ENCODE peak calls at places on chromosome 12, in four cellular contexts. H, J, X and D are unnamed samples.

GRCh38 chr12:28057856-28058615 is 85.5 kb upstream of the PTHLH start:
- DNase-seq in H (no peak), J (no peak), X (no peak), D (peak; percentile 42)

GRCh38 chr12:53078425-53079225 is 565 bp downstream of the SPRYD3 start:
- DNase-seq in H (no peak), J (no peak), X (no peak), D (no peak)

GRCh38 chr12:45988259-45988658 is 2.1 kb downstream of the SCAF11 start:
- DNase-seq in H (no peak), J (no peak), X (peak; percentile 17), D (peak; percentile 43)

GRCh38 chr12:118377005-118377890 is 893 bp downstream of the SUDS3 start:
- DNase-seq in H (no peak), J (no peak), X (no peak), D (no peak)

GRCh38 chr12:109637341-109637740 is 63.7 kb downstream of the MVK start:
- DNase-seq in H (no peak), J (no peak), X (no peak), D (no peak)

GRCh38 chr12:92395322-92395721 is 249.7 kb upstream of the BTG1 start:
- DNase-seq in H (no peak), J (no peak), X (no peak), D (no peak)

GRCh38 chr12:132953163-132953425 is 3.0 kb downstream of the ZNF605 start:
- DNase-seq in H (no peak), J (no peak), X (no peak), D (no peak)

GRCh38 chr12:118102609-118103008 is 1.2 kb downstream of the VSIG10 start:
- DNase-seq in H (no peak), J (no peak), X (no peak), D (no peak)

GRCh38 chr12:120225852-120226640 is 25.1 kb upstream of the RPLP0 start:
- DNase-seq in H (no peak), J (no peak), X (no peak), D (no peak)

GRCh38 chr12:50317198-50317597 is 33.9 kb upstream of the LIMA1 start:
- DNase-seq in H (no peak), J (no peak), X (no peak), D (no peak)

GRCh38 chr12:71732357-71732712 is 22.3 kb upstream of the RAB21 start:
- DNase-seq in H (no peak), J (no peak), X (no peak), D (no peak)

GRCh38 chr12:106106129-106106566 is 32.6 kb downstream of the NUAK1 start:
- DNase-seq in H (no peak), J (no peak), X (no peak), D (peak; percentile 89)

GRCh38 chr12:50166776-50167025 is 468 bp downstream of the CERS5 start:
- DNase-seq in H (no peak), J (no peak), X (no peak), D (no peak)

GRCh38 chr12:124456652-124457152 is 110.7 kb downstream of the NCOR2 start:
- DNase-seq in H (no peak), J (no peak), X (no peak), D (no peak)

GRCh38 chr12:8078400-8078799 is 3.7 kb upstream of the NECAP1 start:
- DNase-seq in H (peak; percentile 78), J (no peak), X (peak; percentile 87), D (peak; percentile 79)

GRCh38 chr12:79441534-79441933 is 249.2 kb downstream of the PAWR start:
- DNase-seq in H (no peak), J (no peak), X (no peak), D (peak; percentile 50)

GRCh38 chr12:75760481-75761324 is 249.3 kb upstream of the KRR1 start:
- DNase-seq in H (no peak), J (no peak), X (no peak), D (no peak)

GRCh38 chr12:120265203-120265482 is 387 bp downstream of the PXN start:
- DNase-seq in H (no peak), J (no peak), X (no peak), D (no peak)

GRCh38 chr12:26434299-26434915 is 239.0 kb downstream of the SSPN start:
- DNase-seq in H (peak; percentile 60), J (no peak), X (peak; percentile 77), D (peak; percentile 66)